ENCODE peak calls at places on chromosomes 2 and 18, in seven cellular contexts. R, J, B, L, I, Z and W are unnamed samples.

GRCh38 chr2:159803235-159803962 is 5.4 kb upstream of the CD302 start:
- DNase-seq in I (no peak), Z (no peak), R (no peak), L (no peak), B (no peak), J (no peak), W (no peak)

GRCh38 chr2:223760838-223761502 is 76.4 kb downstream of the AP1S3 start:
- DNase-seq in R (no peak), B (no peak), L (peak), J (peak), I (no peak), Z (peak), W (peak)

GRCh38 chr2:186256540-186256939 is 229.5 kb upstream of the ZC3H15 start:
- DNase-seq in L (no peak), J (no peak), R (no peak), B (no peak), Z (no peak), I (no peak), W (peak)

GRCh38 chr2:134912406-134912805 is 6.2 kb upstream of the CCNT2 start:
- DNase-seq in Z (no peak), B (no peak), L (no peak), I (no peak), R (no peak), J (no peak), W (no peak)

GRCh38 chr2:11248-11941 is 34.9 kb downstream of the FAM110C start:
- DNase-seq in L (peak), J (no peak), Z (peak), R (no peak), I (no peak), B (no peak), W (peak)

GRCh38 chr2:40213071-40213470 is 238.8 kb downstream of the SLC8A1 start:
- DNase-seq in B (no peak), I (no peak), L (no peak), J (no peak), Z (no peak), R (no peak), W (no peak)

GRCh38 chr18:74722237-74722636 is 124.6 kb downstream of the ZNF407 start:
- DNase-seq in I (no peak), R (no peak), B (no peak), Z (no peak), L (no peak), J (no peak), W (no peak)

GRCh38 chr18:9734189-9734588 is 26.1 kb downstream of the RAB31 start:
- DNase-seq in J (no peak), R (no peak), B (no peak), Z (no peak), L (no peak), I (no peak), W (peak)

GRCh38 chr2:225022188-225022587 is 20.1 kb downstream of the DOCK10 start:
- DNase-seq in R (no peak), L (no peak), B (no peak), Z (no peak), I (no peak), J (no peak), W (no peak)

GRCh38 chr2:383173-383572 is 95.3 kb upstream of the ALKAL2 start:
- DNase-seq in I (peak), R (no peak), B (no peak), J (no peak), Z (no peak), L (no peak), W (no peak)

GRCh38 chr2:114550364-114550763 is 107.9 kb downstream of the DPP10 start:
- DNase-seq in L (no peak), R (no peak), Z (no peak), B (no peak), J (no peak), I (no peak), W (peak)

GRCh38 chr2:234304945-234305344 is 191.9 kb downstream of the ARL4C start:
- DNase-seq in I (no peak), Z (no peak), L (no peak), R (no peak), B (no peak), J (no peak), W (no peak)

GRCh38 chr18:79542876-79543750 is 136.5 kb upstream of the CTDP1 start:
- DNase-seq in R (no peak), J (no peak), I (no peak), B (no peak), L (no peak), Z (no peak), W (no peak)

GRCh38 chr2:145750074-145750473 is 1230.2 kb upstream of the ZEB2 start:
- DNase-seq in J (no peak), Z (no peak), B (no peak), L (no peak), R (no peak), I (no peak), W (no peak)

GRCh38 chr2:177325554-177325953 is 61.0 kb upstream of the NFE2L2 start:
- DNase-seq in L (no peak), B (no peak), J (no peak), I (no peak), R (no peak), Z (no peak), W (peak)